ENCODE peak calls at places on chromosomes 16 and 17, in eight cellular contexts. J is fibroblast of the aortic adventitia, N is cardiac muscle cell, B is A549, W is upper lobe of right lung, M is IMR-90, P is fibroblast of mammary gland, D is AG10803. E is an unnamed sample.

GRCh38 chr17:58343131-58343530 is 8.9 kb downstream of the SUPT4H1 start:
- DNase-seq in M (no peak), D (no peak), N (no peak), W (peak), B (no peak), P (no peak), J (no peak), E (no peak)

GRCh38 chr16:1351582-1352362 is at the start of the genes GNPTG and TSR3:
- DNase-seq in J (peak), W (peak), M (peak), D (peak), N (peak), B (peak), P (peak), E (peak)

GRCh38 chr16:71214771-71215381 is 15.6 kb downstream of the HYDIN start:
- DNase-seq in J (peak), M (no peak), N (peak), B (peak), W (no peak), D (no peak), P (peak), E (peak)

GRCh38 chr17:4247981-4248388 is 15.8 kb downstream of the ANKFY1 start:
- DNase-seq in W (no peak), N (no peak), M (no peak), J (no peak), D (no peak), B (no peak), P (no peak), E (peak)

GRCh38 chr17:49031965-49032928 is 35.1 kb downstream of the IGF2BP1 start:
- DNase-seq in B (peak), P (peak), J (peak), W (no peak), D (peak), N (peak), M (peak), E (peak)

GRCh38 chr17:74290340-74290739 is 16.3 kb downstream of the DNAI2 start:
- DNase-seq in W (no peak), D (no peak), P (no peak), N (no peak), M (no peak), J (no peak), B (no peak), E (peak)

GRCh38 chr17:35087731-35088646 is 24.5 kb upstream of the RFFL start:
- DNase-seq in D (peak), J (peak), B (peak), P (peak), M (peak), N (peak), W (peak), E (peak)

GRCh38 chr17:38579934-38580333 is 25.8 kb downstream of the SRCIN1 start:
- DNase-seq in M (peak), P (peak), N (peak), W (no peak), B (peak), J (peak), D (no peak), E (peak)

GRCh38 chr16:57167951-57168350 is 17.9 kb downstream of the PSME3IP1 start:
- DNase-seq in P (peak), W (no peak), M (peak), N (peak), B (peak), J (peak), D (peak), E (peak)

GRCh38 chr16:77234611-77235010 is 35.4 kb downstream of the SYCE1L start:
- DNase-seq in D (no peak), M (no peak), J (no peak), W (no peak), P (no peak), N (no peak), B (no peak), E (peak)

GRCh38 chr17:71383111-71383510 is 737.7 kb upstream of the SOX9 start:
- DNase-seq in N (no peak), M (no peak), D (peak), J (no peak), W (no peak), B (no peak), P (no peak), E (no peak)

GRCh38 chr17:28878981-28879380 is 18.6 kb downstream of the FLOT2 start:
- DNase-seq in M (peak), D (peak), P (peak), N (peak), B (peak), J (peak), W (no peak), E (peak)

GRCh38 chr17:58692239-58693055 is at the start of gene RAD51C:
- DNase-seq in M (peak), D (peak), B (peak), J (peak), W (peak), P (peak), N (peak), E (peak)

GRCh38 chr16:67279296-67280089 is at the start of gene PLEKHG4:
- DNase-seq in J (peak), M (peak), P (peak), W (peak), D (peak), B (peak), N (peak), E (peak)

GRCh38 chr17:39450051-39450450 is 1.0 kb downstream of the MED1 start:
- DNase-seq in W (peak), N (no peak), D (no peak), B (no peak), P (peak), J (no peak), M (no peak), E (no peak)

GRCh38 chr17:77455111-77455877 is 314.5 kb downstream of the SEC14L1 start:
- DNase-seq in P (peak), J (no peak), D (peak), B (no peak), M (peak), N (no peak), W (no peak), E (no peak)

GRCh38 chr16:16120382-16121184 is 102.7 kb downstream of the ABCC6 start:
- DNase-seq in N (no peak), P (no peak), M (peak), W (peak), J (peak), D (no peak), B (no peak), E (no peak)

GRCh38 chr16:1789643-1790045 is 3.9 kb downstream of the IGFALS start:
- DNase-seq in J (no peak), M (no peak), W (peak), N (no peak), D (no peak), P (no peak), B (no peak), E (no peak)

GRCh38 chr16:929227-929669 is 41.5 kb downstream of the LMF1 start:
- DNase-seq in P (no peak), W (no peak), J (no peak), N (no peak), D (no peak), B (no peak), M (no peak), E (no peak)

GRCh38 chr17:37322106-37322505 is 53.7 kb upstream of the C17orf78 start:
- DNase-seq in M (no peak), B (no peak), D (no peak), N (no peak), P (no peak), J (no peak), W (no peak), E (no peak)

GRCh38 chr17:76147211-76148014 is 6.4 kb upstream of the FOXJ1 start:
- DNase-seq in D (peak), W (no peak), B (no peak), N (no peak), J (peak), P (peak), M (peak), E (peak)

GRCh38 chr16:14301150-14302030 is 230.3 kb downstream of the MRTFB start:
- DNase-seq in B (peak), M (no peak), P (no peak), W (peak), D (peak), N (peak), J (peak), E (peak)

GRCh38 chr17:81547614-81547982 is 4.6 kb downstream of the FAAP100 start:
- DNase-seq in W (no peak), N (no peak), M (no peak), P (no peak), D (no peak), B (no peak), J (no peak), E (no peak)

GRCh38 chr17:46193626-46194392 is 580 bp upstream of the KANSL1 start:
- DNase-seq in B (peak), P (peak), J (peak), M (peak), W (peak), N (peak), D (peak), E (peak)
- TF ChIP-seq CTCF in B (peak), P (no peak), J (no peak), M (no peak), W (peak), N (peak), D (peak), E (no peak)

GRCh38 chr16:88702364-88703210 is 3.6 kb downstream of the RNF166 start:
- DNase-seq in D (no peak), W (no peak), N (no peak), B (no peak), M (no peak), J (no peak), P (no peak), E (no peak)
- H3K4me3 ChIP-seq in D (no peak), W (peak), N (no peak), B (no peak), M (no peak), J (no peak), P (no peak), E (no peak)

DNA sequence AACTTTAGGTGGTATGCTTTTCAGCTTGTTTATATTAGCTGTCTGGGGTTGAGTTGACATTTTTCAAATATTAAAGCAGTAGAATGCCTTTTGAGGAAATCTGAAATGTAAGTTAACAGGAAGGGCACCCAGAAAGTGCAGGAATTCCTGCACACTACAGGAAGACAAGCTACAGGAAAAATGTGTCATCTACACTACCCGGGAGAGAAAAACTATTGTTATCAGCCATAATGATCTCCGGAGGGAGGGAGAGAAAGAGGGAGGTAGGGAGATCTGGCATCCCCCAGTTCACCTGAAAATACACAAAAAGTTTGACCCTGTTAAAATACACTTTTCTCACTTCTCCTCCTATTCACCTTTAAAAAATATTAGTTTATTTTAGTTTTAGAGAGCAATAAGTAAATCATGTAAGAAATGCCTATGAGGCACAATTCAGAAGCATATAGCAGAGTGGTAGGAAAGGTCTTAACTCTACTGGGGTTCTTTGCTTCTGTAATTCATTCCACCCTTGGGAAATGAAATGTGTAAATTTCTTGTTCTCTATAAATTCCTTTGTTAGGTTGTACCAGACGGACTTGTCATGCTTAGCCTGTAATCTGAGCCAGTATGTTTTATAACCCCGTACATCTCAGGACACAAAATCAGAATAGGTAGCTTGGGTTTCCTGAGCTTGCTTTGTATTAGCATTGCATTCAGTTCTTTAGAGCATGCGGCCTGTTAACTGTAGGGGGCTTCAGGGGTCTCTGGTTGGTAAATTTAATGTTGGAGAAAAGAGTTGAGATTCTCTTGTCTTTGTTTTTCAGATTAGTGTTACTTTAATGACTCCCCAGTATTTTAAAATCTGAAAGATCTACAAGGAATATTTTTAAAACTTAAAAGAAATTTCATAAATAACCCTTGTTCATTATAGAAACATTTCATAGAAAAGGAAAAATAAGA is 3.3 kb downstream of the MAP2K6 start:
- DNase-seq in W (no peak), N (no peak), J (no peak), P (no peak), B (no peak), D (no peak), M (no peak), E (no peak)
- TF ChIP-seq CTCF in W (no peak), N (no peak), J (no peak), P (no peak), B (no peak), D (no peak), M (no peak), E (no peak)

GRCh38 chr17:45022655-45023339 is 28.6 kb downstream of the DCAKD start:
- DNase-seq in N (no peak), J (no peak), D (no peak), B (no peak), W (no peak), M (no peak), P (no peak), E (no peak)
- H3K4me3 ChIP-seq in N (no peak), J (no peak), D (no peak), B (no peak), W (no peak), M (no peak), P (no peak), E (no peak)

GRCh38 chr16:7025616-7026190 is 306.9 kb upstream of the RBFOX1 start:
- DNase-seq in M (no peak), D (no peak), W (peak), B (peak), J (no peak), P (no peak), N (peak), E (peak)
- TF ChIP-seq CTCF in M (no peak), D (peak), W (peak), B (peak), J (no peak), P (no peak), N (no peak), E (peak)

GRCh38 chr17:9004132-9004960 is 17.0 kb upstream of the NTN1 start:
- DNase-seq in J (no peak), D (no peak), M (no peak), N (no peak), P (no peak), W (no peak), B (no peak), E (no peak)

GRCh38 chr17:9002610-9003354 is 18.5 kb upstream of the NTN1 start:
- DNase-seq in B (peak), D (no peak), M (no peak), W (no peak), J (no peak), P (no peak), N (peak), E (no peak)

GRCh38 chr17:9004961-9005285 is 16.4 kb upstream of the NTN1 start:
- DNase-seq in N (no peak), P (no peak), B (no peak), D (no peak), W (no peak), J (no peak), M (no peak), E (no peak)

GRCh38 chr17:9002236-9002609 is 19.1 kb upstream of the NTN1 start:
- DNase-seq in B (no peak), P (no peak), J (no peak), D (no peak), M (no peak), N (no peak), W (no peak), E (no peak)

GRCh38 chr17:9003355-9004131 is 17.8 kb upstream of the NTN1 start:
- DNase-seq in J (no peak), N (no peak), B (no peak), D (no peak), P (no peak), W (no peak), M (no peak), E (no peak)
- H3K4me3 ChIP-seq in J (no peak), N (peak), B (peak), D (no peak), P (no peak), W (peak), M (no peak), E (no peak)

E was measured in bronchial epithelial cell.